ENCODE peak calls at places on chromosomes 5 and 9, in eight cellular contexts. One of them, this sample, is unnamed. For H3K9me3, the result is how much of the 10 kb centered on the place peaks cover.

GRCh38 chr5:98333921-98334320 is 439.5 kb upstream of the RGMB start:
- DNase-seq in heart right ventricle: no peak
- DNase-seq in colonic mucosa: no peak
- DNase-seq in GM23248: peak
- DNase-seq in H9: no peak
- DNase-seq in PC-3: peak
- DNase-seq in CD8-positive, alpha-beta T cell: no peak
- DNase-seq in esophagus squamous epithelium: no peak
- DNase-seq in this sample: no peak

GRCh38 chr5:69493235-69493925 is 790 bp downstream of the OCLN start:
- DNase-seq in heart right ventricle: no peak
- DNase-seq in H9: peak
- DNase-seq in colonic mucosa: peak
- DNase-seq in GM23248: peak
- DNase-seq in esophagus squamous epithelium: no peak
- DNase-seq in CD8-positive, alpha-beta T cell: no peak
- DNase-seq in PC-3: peak
- DNase-seq in this sample: peak

GRCh38 chr5:16534280-16534679 is 68.7 kb upstream of the ZNF622 start:
- DNase-seq in colonic mucosa: no peak
- DNase-seq in heart right ventricle: peak
- DNase-seq in H9: no peak
- DNase-seq in esophagus squamous epithelium: no peak
- DNase-seq in GM23248: no peak
- DNase-seq in CD8-positive, alpha-beta T cell: no peak
- DNase-seq in PC-3: no peak
- DNase-seq in this sample: peak

GRCh38 chr5:27130587-27130986 is 92.2 kb upstream of the CDH9 start:
- DNase-seq in CD8-positive, alpha-beta T cell: no peak
- DNase-seq in esophagus squamous epithelium: no peak
- DNase-seq in colonic mucosa: no peak
- DNase-seq in heart right ventricle: no peak
- DNase-seq in GM23248: no peak
- DNase-seq in H9: no peak
- DNase-seq in PC-3: peak
- DNase-seq in this sample: no peak

GRCh38 chr5:144189800-144190429 is 19.2 kb downstream of the KCTD16 start:
- DNase-seq in GM23248: peak
- DNase-seq in H9: no peak
- DNase-seq in heart right ventricle: no peak
- DNase-seq in colonic mucosa: peak
- DNase-seq in esophagus squamous epithelium: no peak
- DNase-seq in PC-3: peak
- DNase-seq in CD8-positive, alpha-beta T cell: peak
- DNase-seq in this sample: peak

GRCh38 chr9:21252727-21253547 is 13.1 kb upstream of the IFNA14 start:
- DNase-seq in esophagus squamous epithelium: no peak
- DNase-seq in H9: no peak
- DNase-seq in heart right ventricle: no peak
- DNase-seq in PC-3: peak
- DNase-seq in GM23248: peak
- DNase-seq in colonic mucosa: no peak
- DNase-seq in CD8-positive, alpha-beta T cell: no peak
- DNase-seq in this sample: peak

GRCh38 chr5:79416499-79416898 is 97.4 kb downstream of the HOMER1 start:
- DNase-seq in colonic mucosa: peak
- DNase-seq in esophagus squamous epithelium: no peak
- DNase-seq in PC-3: no peak
- DNase-seq in GM23248: no peak
- DNase-seq in CD8-positive, alpha-beta T cell: no peak
- DNase-seq in heart right ventricle: no peak
- DNase-seq in H9: no peak
- DNase-seq in this sample: peak

GRCh38 chr5:13943691-13944090 is 797 bp downstream of the DNAH5 start:
- DNase-seq in H9: no peak
- DNase-seq in PC-3: no peak
- DNase-seq in esophagus squamous epithelium: no peak
- DNase-seq in colonic mucosa: no peak
- DNase-seq in CD8-positive, alpha-beta T cell: no peak
- DNase-seq in heart right ventricle: no peak
- DNase-seq in GM23248: no peak
- DNase-seq in this sample: no peak

GRCh38 chr5:110329955-110330354 is 396.5 kb downstream of the TMEM232 start:
- DNase-seq in GM23248: no peak
- DNase-seq in CD8-positive, alpha-beta T cell: no peak
- DNase-seq in heart right ventricle: no peak
- DNase-seq in colonic mucosa: no peak
- DNase-seq in PC-3: no peak
- DNase-seq in H9: no peak
- DNase-seq in esophagus squamous epithelium: no peak
- DNase-seq in this sample: no peak
- H3K27ac ChIP-seq in GM23248: no peak
- H3K27ac ChIP-seq in CD8-positive, alpha-beta T cell: no peak
- H3K27ac ChIP-seq in heart right ventricle: no peak
- H3K27ac ChIP-seq in colonic mucosa: no peak
- H3K27ac ChIP-seq in PC-3: no peak
- H3K27ac ChIP-seq in H9: no peak
- H3K27ac ChIP-seq in esophagus squamous epithelium: no peak
- H3K27ac ChIP-seq in this sample: no peak

GRCh38 chr9:675697-676370 is 165.7 kb upstream of the DMRT1 start:
- DNase-seq in PC-3: no peak
- DNase-seq in colonic mucosa: no peak
- DNase-seq in esophagus squamous epithelium: no peak
- DNase-seq in GM23248: no peak
- DNase-seq in heart right ventricle: no peak
- DNase-seq in H9: no peak
- DNase-seq in CD8-positive, alpha-beta T cell: no peak
- DNase-seq in this sample: no peak
- H3K9me3 ChIP-seq in PC-3: under half
- H3K9me3 ChIP-seq in colonic mucosa: under half
- H3K9me3 ChIP-seq in esophagus squamous epithelium: under half
- H3K9me3 ChIP-seq in GM23248: under half
- H3K9me3 ChIP-seq in heart right ventricle: under half
- H3K9me3 ChIP-seq in H9: under half
- H3K9me3 ChIP-seq in CD8-positive, alpha-beta T cell: under half
- H3K9me3 ChIP-seq in this sample: under half

GRCh38 chr5:102856374-102856748 is 101.3 kb downstream of the PAM start:
- DNase-seq in PC-3: peak
- DNase-seq in colonic mucosa: no peak
- DNase-seq in heart right ventricle: no peak
- DNase-seq in CD8-positive, alpha-beta T cell: no peak
- DNase-seq in esophagus squamous epithelium: no peak
- DNase-seq in GM23248: peak
- DNase-seq in H9: no peak
- DNase-seq in this sample: no peak
- H3K27ac ChIP-seq in PC-3: peak
- H3K27ac ChIP-seq in colonic mucosa: no peak
- H3K27ac ChIP-seq in heart right ventricle: no peak
- H3K27ac ChIP-seq in CD8-positive, alpha-beta T cell: no peak
- H3K27ac ChIP-seq in esophagus squamous epithelium: no peak
- H3K27ac ChIP-seq in GM23248: peak
- H3K27ac ChIP-seq in H9: no peak
- H3K27ac ChIP-seq in this sample: no peak

GRCh38 chr5:165407352-165407751 is 1901.9 kb downstream of the MAT2B start:
- DNase-seq in PC-3: no peak
- DNase-seq in CD8-positive, alpha-beta T cell: no peak
- DNase-seq in GM23248: no peak
- DNase-seq in esophagus squamous epithelium: no peak
- DNase-seq in H9: no peak
- DNase-seq in heart right ventricle: no peak
- DNase-seq in colonic mucosa: no peak
- DNase-seq in this sample: no peak
- H3K9me3 ChIP-seq in PC-3: under half
- H3K9me3 ChIP-seq in CD8-positive, alpha-beta T cell: under half
- H3K9me3 ChIP-seq in GM23248: under half
- H3K9me3 ChIP-seq in esophagus squamous epithelium: under half
- H3K9me3 ChIP-seq in H9: under half
- H3K9me3 ChIP-seq in heart right ventricle: under half
- H3K9me3 ChIP-seq in colonic mucosa: under half
- H3K9me3 ChIP-seq in this sample: under half

GRCh38 chr9:3177921-3178320 is 334.0 kb upstream of the PUM3 start:
- DNase-seq in GM23248: peak
- DNase-seq in PC-3: no peak
- DNase-seq in CD8-positive, alpha-beta T cell: no peak
- DNase-seq in colonic mucosa: no peak
- DNase-seq in heart right ventricle: no peak
- DNase-seq in esophagus squamous epithelium: no peak
- DNase-seq in H9: no peak
- DNase-seq in this sample: no peak
- H3K27ac ChIP-seq in GM23248: no peak
- H3K27ac ChIP-seq in PC-3: no peak
- H3K27ac ChIP-seq in CD8-positive, alpha-beta T cell: no peak
- H3K27ac ChIP-seq in colonic mucosa: no peak
- H3K27ac ChIP-seq in heart right ventricle: no peak
- H3K27ac ChIP-seq in esophagus squamous epithelium: no peak
- H3K27ac ChIP-seq in H9: no peak
- H3K27ac ChIP-seq in this sample: no peak

This sample was measured in small intestine.